ENCODE peak calls at places on chromosomes 6 and 20, in five cellular contexts. L, O, S, F and D are unnamed samples.

GRCh38 chr6:81838724-81839425 is 86.4 kb upstream of the TENT5A start:
- DNase-seq in O (no peak), S (no peak), L (no peak), F (no peak), D (no peak)

GRCh38 chr6:33807606-33808005 is 3.8 kb upstream of the MLN start:
- DNase-seq in L (no peak), O (no peak), S (no peak), F (no peak), D (no peak)

GRCh38 chr20:19786311-19786710 is 28.3 kb downstream of the RIN2 start:
- DNase-seq in L (no peak), O (no peak), F (no peak), S (no peak), D (no peak)

GRCh38 chr6:139338845-139339244 is 35.6 kb downstream of the CITED2 start:
- DNase-seq in O (no peak), F (no peak), S (no peak), L (no peak), D (no peak)

GRCh38 chr6:82875573-82876185 is 190.0 kb downstream of the UBE3D start:
- DNase-seq in L (peak), F (peak), S (no peak), O (no peak), D (no peak)

GRCh38 chr20:61797971-61798411 is 267.7 kb downstream of the TAF4 start:
- DNase-seq in S (no peak), F (no peak), L (no peak), O (no peak), D (no peak)

GRCh38 chr6:146950351-146950835 is 253.8 kb upstream of the STXBP5 start:
- DNase-seq in O (peak), F (no peak), L (no peak), S (no peak), D (no peak)

GRCh38 chr20:57117296-57117695 is 149.1 kb downstream of the BMP7 start:
- DNase-seq in O (no peak), F (no peak), S (no peak), L (no peak), D (no peak)

GRCh38 chr20:24160563-24161355 is 172.2 kb upstream of the GGTLC1 start:
- DNase-seq in S (no peak), L (peak), O (peak), F (peak), D (no peak)

GRCh38 chr20:51985753-51986152 is 183.4 kb upstream of the SALL4 start:
- DNase-seq in F (no peak), L (no peak), S (no peak), O (no peak), D (no peak)

GRCh38 chr6:75563032-75563431 is 38.6 kb upstream of the SENP6 start:
- DNase-seq in O (peak), S (no peak), L (peak), F (no peak), D (peak)

GRCh38 chr6:32087574-32088486 is 21.3 kb downstream of the TNXB start:
- DNase-seq in O (peak), F (peak), L (peak), S (no peak), D (peak)

GRCh38 chr6:135236732-135237131 is 55.6 kb downstream of the MYB start:
- DNase-seq in O (no peak), S (no peak), F (no peak), L (no peak), D (no peak)

GRCh38 chr20:52518735-52519134 is 327.2 kb upstream of the ZFP64 start:
- DNase-seq in F (no peak), L (no peak), S (peak), O (no peak), D (no peak)

GRCh38 chr6:20692023-20692422 is 157.8 kb downstream of the CDKAL1 start:
- DNase-seq in F (no peak), S (no peak), L (no peak), O (no peak), D (no peak)

GRCh38 chr6:105001906-105002305 is 45.0 kb downstream of the LIN28B start:
- DNase-seq in L (no peak), O (no peak), S (no peak), F (no peak), D (no peak)

GRCh38 chr6:6287415-6287814 is 33.0 kb downstream of the F13A1 start:
- DNase-seq in O (no peak), F (no peak), S (peak), L (no peak), D (no peak)

GRCh38 chr6:77136086-77136485 is 327.2 kb downstream of the HTR1B start:
- DNase-seq in O (no peak), F (no peak), S (no peak), L (no peak), D (no peak)

GRCh38 chr6:33443619-33444504 is 10.5 kb upstream of the ZBTB9 start:
- DNase-seq in O (no peak), L (no peak), S (no peak), F (no peak), D (no peak)

GRCh38 chr6:135871878-135872277 is 20.4 kb downstream of the PDE7B start:
- DNase-seq in S (no peak), F (no peak), O (no peak), L (no peak), D (no peak)

GRCh38 chr6:84740385-84740784 is 24.0 kb downstream of the TBX18 start:
- DNase-seq in F (no peak), S (no peak), O (no peak), L (no peak), D (no peak)

GRCh38 chr20:32012159-32012682 is 2.0 kb downstream of the CCM2L start:
- DNase-seq in F (no peak), S (no peak), O (no peak), L (no peak), D (no peak)

GRCh38 chr6:67184405-67184804 is 1450.7 kb upstream of the ADGRB3 start:
- DNase-seq in O (no peak), S (no peak), F (no peak), L (no peak), D (no peak)

GRCh38 chr6:82608365-82608764 is 244.7 kb downstream of the TPBG start:
- DNase-seq in S (no peak), L (no peak), O (no peak), F (no peak), D (no peak)

GRCh38 chr20:57092112-57092899 is 174.1 kb downstream of the BMP7 start:
- DNase-seq in L (peak), O (peak), F (peak), S (peak), D (peak)

GRCh38 chr6:30684386-30685156 is 1.9 kb downstream of the PPP1R18 start:
- DNase-seq in L (no peak), O (no peak), S (no peak), F (peak), D (no peak)

GRCh38 chr20:47318596-47319516 is 37.6 kb downstream of the ZMYND8 start:
- DNase-seq in O (peak), L (peak), S (no peak), F (peak), D (no peak)

GRCh38 chr6:34912715-34913464 is 23.8 kb downstream of the ANKS1A start:
- DNase-seq in O (no peak), F (no peak), S (peak), L (no peak), D (no peak)

GRCh38 chr6:52990342-52990741 is 4.7 kb downstream of the GSTA4 start:
- DNase-seq in F (no peak), S (no peak), O (no peak), L (no peak), D (no peak)

GRCh38 chr6:112330071-112330876 is 16.9 kb upstream of the RFPL4B start:
- DNase-seq in F (no peak), S (no peak), O (no peak), L (no peak), D (no peak)

GRCh38 chr6:87155272-87155919 is at the start of gene ZNF292:
- DNase-seq in O (peak), S (peak), L (peak), F (peak), D (peak)

GRCh38 chr6:139881251-139881650 is 506.8 kb upstream of the CITED2 start:
- DNase-seq in L (no peak), S (no peak), F (no peak), O (no peak), D (no peak)

GRCh38 chr6:154356118-154356517 is 485 bp downstream of the IPCEF1 start:
- DNase-seq in S (no peak), O (no peak), F (no peak), L (no peak), D (no peak)

GRCh38 chr6:152981219-152981618 is 1.6 kb downstream of the FBXO5 start:
- DNase-seq in F (no peak), S (no peak), O (no peak), L (no peak), D (no peak)

GRCh38 chr20:57450419-57450818 is 59.2 kb downstream of the RBM38 start:
- DNase-seq in F (peak), O (no peak), L (no peak), S (peak), D (no peak)

GRCh38 chr20:40843251-40843650 is 154.2 kb upstream of the MAFB start:
- DNase-seq in S (no peak), L (no peak), O (no peak), F (no peak), D (no peak)

GRCh38 chr6:141133346-141133745 is 999.4 kb upstream of the GJE1 start:
- DNase-seq in F (no peak), S (no peak), O (no peak), L (no peak), D (no peak)

GRCh38 chr6:111806561-111807497 is 66.4 kb downstream of the FYN start:
- DNase-seq in O (no peak), L (no peak), S (no peak), F (no peak), D (no peak)

GRCh38 chr6:4967301-4968030 is 36.4 kb downstream of the RPP40 start:
- DNase-seq in F (no peak), S (no peak), O (no peak), L (no peak), D (no peak)
- TF ChIP-seq HDAC2 in F (no peak), S (no peak), O (no peak), L (no peak), D (no peak)

GRCh38 chr20:2798814-2799213 is 1.6 kb downstream of the CPXM1 start:
- DNase-seq in F (no peak), L (no peak), O (no peak), S (no peak), D (no peak)

GRCh38 chr20:2799688-2800589 is 488 bp downstream of the CPXM1 start:
- DNase-seq in O (no peak), F (no peak), S (no peak), L (no peak), D (peak)

GRCh38 chr20:2799271-2799670 is 1.2 kb downstream of the CPXM1 start:
- DNase-seq in O (no peak), F (no peak), S (no peak), L (no peak), D (no peak)

GRCh38 chr20:2797136-2797983 is 3.1 kb downstream of the CPXM1 start:
- DNase-seq in O (no peak), L (no peak), F (no peak), S (no peak), D (no peak)

DNA sequence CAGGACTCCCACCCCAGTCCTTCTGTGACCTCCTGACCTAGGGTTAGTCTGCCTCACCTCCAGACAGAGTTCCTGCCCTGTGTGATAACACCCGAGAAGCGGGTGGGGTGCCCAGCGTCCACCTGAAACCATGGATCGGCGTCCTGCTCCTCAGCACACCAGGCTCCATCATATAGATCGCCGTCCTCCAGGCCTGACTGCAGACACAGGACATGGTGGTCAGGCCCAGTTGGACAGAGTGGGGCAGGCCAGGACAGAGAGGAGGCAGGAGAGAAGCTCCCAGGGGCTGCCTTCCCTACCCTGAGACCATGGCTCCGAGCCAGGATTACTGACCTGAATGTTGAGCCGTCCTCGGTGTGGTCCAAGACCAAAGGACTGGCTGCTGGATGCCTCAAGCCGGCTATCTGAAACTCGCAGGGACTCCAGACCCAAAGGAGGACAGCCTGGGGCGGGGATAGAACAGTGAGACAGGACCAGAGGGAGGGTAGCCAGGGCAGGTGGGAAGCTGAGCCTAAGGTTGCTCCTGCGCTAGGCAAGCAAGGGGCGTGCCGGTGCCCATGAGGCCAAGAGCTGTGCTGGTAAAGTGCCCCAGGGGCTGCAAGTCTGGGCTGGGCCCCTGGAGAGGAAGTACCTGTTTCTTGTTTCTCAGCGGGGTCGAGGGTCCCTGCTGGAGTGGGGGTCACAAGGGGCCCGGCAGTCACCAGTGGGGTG is 2.2 kb downstream of the CPXM1 start:
- DNase-seq in L (no peak), F (no peak), O (no peak), S (no peak), D (no peak)
- TF ChIP-seq HDAC2 in L (no peak), F (no peak), O (no peak), S (no peak), D (no peak)

DNA sequence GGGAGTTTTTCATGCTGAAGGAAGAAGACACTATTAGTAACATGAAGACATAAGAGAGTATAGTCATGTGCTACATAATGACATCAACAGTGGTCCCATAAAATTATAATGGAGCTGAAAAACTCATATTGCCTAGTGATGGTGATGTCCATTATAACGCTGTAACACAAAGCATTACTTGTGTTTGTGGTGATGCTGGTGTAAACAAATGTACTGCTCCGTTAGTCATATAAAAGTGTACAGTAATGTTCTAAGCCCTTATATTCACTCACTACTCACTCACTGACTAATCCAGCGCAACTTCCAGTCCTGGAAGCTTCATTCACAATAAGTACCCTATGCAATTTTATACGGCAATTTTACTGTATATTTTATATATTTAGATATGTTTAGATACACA is 26.8 kb upstream of the ASF1A start:
- DNase-seq in F (no peak), S (no peak), L (no peak), O (no peak), D (no peak)
- TF ChIP-seq HDAC2 in F (no peak), S (no peak), L (no peak), O (no peak), D (no peak)

GRCh38 chr6:28864321-28864923 is 59.4 kb downstream of the TRIM27 start:
- DNase-seq in F (no peak), L (no peak), S (no peak), O (no peak), D (no peak)

GRCh38 chr6:28868873-28869272 is 54.9 kb downstream of the TRIM27 start:
- DNase-seq in S (no peak), O (no peak), L (no peak), F (no peak), D (no peak)

GRCh38 chr6:28863607-28864320 is 60.0 kb downstream of the TRIM27 start:
- DNase-seq in F (peak), O (peak), S (peak), L (no peak), D (no peak)

GRCh38 chr6:28866342-28867077 is 57.3 kb downstream of the TRIM27 start:
- DNase-seq in F (peak), S (no peak), O (peak), L (no peak), D (peak)

GRCh38 chr6:28867078-28867414 is 56.7 kb downstream of the TRIM27 start:
- DNase-seq in L (no peak), O (no peak), S (no peak), F (no peak), D (no peak)
- TF ChIP-seq HDAC2 in L (no peak), O (no peak), S (no peak), F (peak), D (no peak)

DNA sequence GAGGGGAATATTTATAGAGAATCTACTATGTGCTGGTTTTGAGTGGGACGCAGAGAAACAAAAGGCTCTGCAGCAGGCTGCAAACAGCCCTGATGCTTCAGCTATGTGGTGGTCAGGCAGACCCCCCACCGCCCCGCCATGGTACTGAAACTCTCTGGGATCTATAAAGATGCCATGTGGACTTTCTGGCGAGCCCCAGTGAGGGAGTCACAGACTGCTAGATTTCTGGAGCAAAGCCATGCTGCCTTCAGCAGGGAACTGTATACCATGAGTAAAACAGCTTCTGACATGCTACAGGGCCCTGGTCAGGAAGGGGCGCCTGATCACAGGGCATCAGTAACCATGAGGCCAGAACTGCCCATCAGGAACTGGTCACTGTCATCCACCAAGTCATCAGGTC is 19.2 kb upstream of the BPIFB1 start:
- DNase-seq in L (no peak), S (no peak), O (no peak), F (no peak), D (no peak)
- TF ChIP-seq HDAC2 in L (no peak), S (no peak), O (no peak), F (no peak), D (no peak)